ENCODE peak calls at places on chromosome 20, in five cellular contexts. E is fibroblast of the aortic adventitia, Z is left lung, D is AG09309, Q is hepatocyte. O is an unnamed sample.

GRCh38 chr20:21156266-21156665 is 30.4 kb downstream of the KIZ start:
- DNase-seq in E (peak; percentile 44), Z (no peak), D (no peak), Q (no peak), O (no peak)

GRCh38 chr20:61849376-61849775 is 216.3 kb downstream of the TAF4 start:
- DNase-seq in E (no peak), Z (peak; percentile 54), D (no peak), Q (no peak), O (no peak)

GRCh38 chr20:41360831-41361756 is 5.5 kb downstream of the EMILIN3 start:
- DNase-seq in E (no peak), Z (peak; percentile 60), D (no peak), Q (no peak), O (no peak)

GRCh38 chr20:52937701-52938100 is 34.5 kb upstream of the TSHZ2 start:
- DNase-seq in E (no peak), Z (no peak), D (no peak), Q (no peak), O (no peak)

GRCh38 chr20:673606-674005 is 2.0 kb downstream of the SCRT2 start:
- DNase-seq in E (no peak), Z (no peak), D (no peak), Q (no peak), O (no peak)

GRCh38 chr20:19207541-19207940 is 4.9 kb upstream of the SLC24A3 start:
- DNase-seq in E (no peak), Z (no peak), D (no peak), Q (no peak), O (no peak)

GRCh38 chr20:54140927-54141566 is 32.7 kb downstream of the CYP24A1 start:
- DNase-seq in E (peak; percentile 73), Z (no peak), D (no peak), Q (no peak), O (no peak)

GRCh38 chr20:58201616-58202015 is 26.8 kb downstream of the ANKRD60 start:
- DNase-seq in E (no peak), Z (no peak), D (no peak), Q (no peak), O (no peak)

GRCh38 chr20:2293971-2294370 is 1.8 kb upstream of the TGM3 start:
- DNase-seq in E (no peak), Z (no peak), D (no peak), Q (no peak), O (no peak)

GRCh38 chr20:21391495-21392298 is 5.6 kb downstream of the NKX2-4 start:
- DNase-seq in E (no peak), Z (peak; percentile 79), D (no peak), Q (peak; percentile 12), O (no peak)

GRCh38 chr20:57791946-57792328 is 82.1 kb upstream of the PMEPA1 start:
- DNase-seq in E (no peak), Z (no peak), D (no peak), Q (no peak), O (peak; percentile 53)

GRCh38 chr20:37323985-37324384 is 22.0 kb upstream of the SRC start:
- DNase-seq in E (peak; percentile 91), Z (no peak), D (peak; percentile 80), Q (no peak), O (no peak)

GRCh38 chr20:32685541-32686529 is 12.1 kb upstream of the C20orf203 start:
- DNase-seq in E (peak; percentile 96), Z (no peak), D (peak; percentile 84), Q (peak; percentile 84), O (peak; percentile 40)

GRCh38 chr20:33664085-33664761 is 2.1 kb downstream of the C20orf144 start:
- DNase-seq in E (no peak), Z (no peak), D (no peak), Q (no peak), O (no peak)

GRCh38 chr20:16747291-16747811 is 807 bp upstream of the OTOR start:
- DNase-seq in E (no peak), Z (no peak), D (no peak), Q (peak; percentile 19), O (no peak)

GRCh38 chr20:527571-527886 is 16.1 kb downstream of the CSNK2A1 start:
- DNase-seq in E (no peak), Z (no peak), D (no peak), Q (no peak), O (no peak)

GRCh38 chr20:55685848-55686247 is 319.5 kb downstream of the CBLN4 start:
- DNase-seq in E (no peak), Z (no peak), D (no peak), Q (no peak), O (no peak)

GRCh38 chr20:23515250-23515939 is 24.5 kb downstream of the CST8 start:
- DNase-seq in E (no peak), Z (no peak), D (peak; percentile 5), Q (no peak), O (no peak)

GRCh38 chr20:62177307-62177706 is 5.5 kb upstream of the MTG2 start:
- DNase-seq in E (no peak), Z (no peak), D (no peak), Q (no peak), O (no peak)

GRCh38 chr20:44268802-44269201 is 21.7 kb downstream of the GDAP1L1 start:
- DNase-seq in E (no peak), Z (no peak), D (no peak), Q (no peak), O (no peak)

GRCh38 chr20:32980131-32980941 is 23.9 kb downstream of the SUN5 start:
- DNase-seq in E (no peak), Z (no peak), D (no peak), Q (peak; percentile 44), O (no peak)

GRCh38 chr20:1618954-1619550 is 757 bp downstream of the SIRPB1 start:
- DNase-seq in E (no peak), Z (no peak), D (no peak), Q (peak; percentile 0), O (no peak)

GRCh38 chr20:39853050-39853449 is 836.0 kb downstream of the MAFB start:
- DNase-seq in E (no peak), Z (no peak), D (no peak), Q (no peak), O (no peak)

GRCh38 chr20:25278636-25279361 is 30.9 kb downstream of the PYGB start:
- DNase-seq in E (no peak), Z (peak; percentile 56), D (no peak), Q (no peak), O (no peak)

GRCh38 chr20:22827916-22828315 is 207.2 kb upstream of the SSTR4 start:
- DNase-seq in E (no peak), Z (no peak), D (no peak), Q (peak; percentile 49), O (no peak)

GRCh38 chr20:43198607-43199006 is 8.9 kb upstream of the PTPRT start:
- DNase-seq in E (no peak), Z (no peak), D (no peak), Q (no peak), O (no peak)

GRCh38 chr20:36440370-36441026 is 100.8 kb upstream of the MYL9 start:
- DNase-seq in E (no peak), Z (no peak), D (no peak), Q (no peak), O (no peak)

GRCh38 chr20:61734733-61735502 is 330.8 kb downstream of the TAF4 start:
- DNase-seq in E (no peak), Z (no peak), D (no peak), Q (no peak), O (no peak)

GRCh38 chr20:58536289-58536688 is 21.1 kb upstream of the APCDD1L start:
- DNase-seq in E (no peak), Z (no peak), D (no peak), Q (no peak), O (no peak)

GRCh38 chr20:25532971-25533391 is 52.4 kb downstream of the NINL start:
- DNase-seq in E (peak; percentile 66), Z (no peak), D (no peak), Q (no peak), O (no peak)

GRCh38 chr20:9177278-9177677 is 108.4 kb downstream of the PLCB4 start:
- DNase-seq in E (no peak), Z (no peak), D (no peak), Q (no peak), O (no peak)

GRCh38 chr20:22430154-22430745 is 154.1 kb downstream of the FOXA2 start:
- DNase-seq in E (no peak), Z (no peak), D (no peak), Q (peak; percentile 32), O (no peak)

GRCh38 chr20:53660078-53660909 is 66.7 kb upstream of the ZNF217 start:
- DNase-seq in E (peak; percentile 51), Z (peak; percentile 82), D (no peak), Q (no peak), O (peak; percentile 22)

GRCh38 chr20:45017859-45018258 is 51.5 kb downstream of the STK4 start:
- DNase-seq in E (no peak), Z (no peak), D (no peak), Q (no peak), O (no peak)

GRCh38 chr20:40390654-40391053 is 298.4 kb downstream of the MAFB start:
- DNase-seq in E (no peak), Z (no peak), D (no peak), Q (no peak), O (no peak)

GRCh38 chr20:49889943-49890650 is 25.2 kb downstream of the SPATA2 start:
- DNase-seq in E (no peak), Z (no peak), D (no peak), Q (no peak), O (no peak)
- TF ChIP-seq CTCF in E (peak; percentile 20), Z (peak; percentile 15), D (no peak), Q (no peak), O (peak; percentile 12)

GRCh38 chr20:34705383-34706021 is 1.4 kb downstream of the TP53INP2 start:
- DNase-seq in E (peak; percentile 28), Z (no peak), D (no peak), Q (peak; percentile 70), O (peak; percentile 41)
- TF ChIP-seq CTCF in E (peak; percentile 35), Z (peak; percentile 8), D (peak; percentile 7), Q (no peak), O (no peak)

GRCh38 chr20:59863058-59863457 is 70.4 kb downstream of the SYCP2 start:
- DNase-seq in E (no peak), Z (no peak), D (no peak), Q (no peak), O (no peak)

GRCh38 chr20:59861389-59861788 is 72.0 kb downstream of the SYCP2 start:
- DNase-seq in E (no peak), Z (no peak), D (no peak), Q (no peak), O (no peak)

GRCh38 chr20:59858425-59858824 is 75.0 kb downstream of the SYCP2 start:
- DNase-seq in E (no peak), Z (no peak), D (no peak), Q (no peak), O (no peak)

GRCh38 chr20:59857951-59858350 is 75.5 kb downstream of the SYCP2 start:
- DNase-seq in E (no peak), Z (no peak), D (no peak), Q (no peak), O (no peak)
- TF ChIP-seq CTCF in E (no peak), Z (no peak), D (no peak), Q (no peak), O (no peak)

GRCh38 chr20:14979472-14979986 is 642.1 kb upstream of the FLRT3 start:
- DNase-seq in E (no peak), Z (no peak), D (no peak), Q (peak; percentile 25), O (no peak)
- TF ChIP-seq CTCF in E (no peak), Z (no peak), D (no peak), Q (no peak), O (no peak)

GRCh38 chr20:3670511-3670910 is 7.3 kb upstream of the GFRA4 start:
- DNase-seq in E (no peak), Z (no peak), D (no peak), Q (no peak), O (no peak)
- TF ChIP-seq CTCF in E (peak; percentile 8), Z (no peak), D (peak; percentile 47), Q (no peak), O (no peak)

GRCh38 chr20:51403465-51404220 is 138.9 kb downstream of the NFATC2 start:
- DNase-seq in E (no peak), Z (no peak), D (no peak), Q (no peak), O (no peak)
- TF ChIP-seq CTCF in E (no peak), Z (no peak), D (no peak), Q (no peak), O (no peak)